ENCODE peak calls at places on chromosomes 13 and 19, in five cellular contexts. Z, X, M, N and Q are unnamed samples.

GRCh38 chr19:37506387-37507166 is at the start of gene ZNF793:
- DNase-seq in Z (no peak), X (no peak), M (peak; percentile 92), N (peak; percentile 54), Q (peak; percentile 61)

GRCh38 chr13:42732073-42732472 is 49.3 kb upstream of the FAM216B start:
- DNase-seq in Z (no peak), X (no peak), M (no peak), N (no peak), Q (no peak)

GRCh38 chr19:29393915-29394460 is 131.8 kb upstream of the VSTM2B start:
- DNase-seq in Z (no peak), X (peak; percentile 1), M (no peak), N (no peak), Q (no peak)

GRCh38 chr13:90997951-90998350 is 349.5 kb upstream of the MIR17HG start:
- DNase-seq in Z (no peak), X (no peak), M (no peak), N (no peak), Q (no peak)

GRCh38 chr19:42092350-42092749 is 16.4 kb downstream of the ZNF574 start:
- DNase-seq in Z (no peak), X (peak; percentile 60), M (peak; percentile 79), N (no peak), Q (no peak)

GRCh38 chr13:112204881-112205327 is 138.0 kb downstream of the SOX1 start:
- DNase-seq in Z (no peak), X (no peak), M (no peak), N (no peak), Q (no peak)

GRCh38 chr13:42328672-42329071 is 56.7 kb downstream of the AKAP11 start:
- DNase-seq in Z (no peak), X (no peak), M (no peak), N (no peak), Q (no peak)

GRCh38 chr19:19211499-19212432 is at the start of gene NCAN:
- DNase-seq in Z (peak; percentile 58), X (no peak), M (peak; percentile 37), N (no peak), Q (no peak)

GRCh38 chr13:33284016-33284415 is 1.5 kb downstream of the STARD13 start:
- DNase-seq in Z (no peak), X (no peak), M (peak; percentile 26), N (peak; percentile 65), Q (no peak)

GRCh38 chr13:100394005-100394695 is 194.4 kb downstream of the GGACT start:
- DNase-seq in Z (no peak), X (no peak), M (peak; percentile 58), N (peak; percentile 92), Q (no peak)

GRCh38 chr19:39408392-39409206 is 2.0 kb downstream of the ZFP36 start:
- DNase-seq in Z (no peak), X (peak; percentile 58), M (peak; percentile 87), N (peak; percentile 52), Q (no peak)

GRCh38 chr13:44507639-44508038 is 68.5 kb downstream of the TSC22D1 start:
- DNase-seq in Z (no peak), X (no peak), M (no peak), N (no peak), Q (no peak)

GRCh38 chr13:66210677-66211076 is 1019.5 kb downstream of the PCDH9 start:
- DNase-seq in Z (no peak), X (peak; percentile 76), M (peak; percentile 27), N (peak; percentile 91), Q (no peak)

GRCh38 chr19:44260343-44260681 is 626 bp downstream of the ZNF233 start:
- DNase-seq in Z (no peak), X (no peak), M (peak; percentile 10), N (no peak), Q (no peak)

GRCh38 chr13:34748078-34748477 is 194.0 kb upstream of the NBEA start:
- DNase-seq in Z (no peak), X (no peak), M (no peak), N (no peak), Q (no peak)

GRCh38 chr19:33687761-33688656 is 66.3 kb downstream of the CHST8 start:
- DNase-seq in Z (no peak), X (no peak), M (peak; percentile 71), N (no peak), Q (no peak)

GRCh38 chr19:12838893-12839656 is 760 bp downstream of the MAST1 start:
- DNase-seq in Z (no peak), X (peak; percentile 47), M (no peak), N (no peak), Q (no peak)

GRCh38 chr13:76886292-76887061 is at the start of gene KCTD12:
- DNase-seq in Z (peak; percentile 58), X (peak; percentile 67), M (peak; percentile 90), N (peak; percentile 73), Q (no peak)

GRCh38 chr19:1250374-1251232 is 2.2 kb downstream of the MIDN start:
- DNase-seq in Z (no peak), X (no peak), M (peak; percentile 88), N (peak; percentile 60), Q (no peak)

GRCh38 chr19:16385296-16385695 is 60.7 kb downstream of the KLF2 start:
- DNase-seq in Z (no peak), X (no peak), M (no peak), N (no peak), Q (no peak)

GRCh38 chr13:110923777-110924638 is 9.1 kb upstream of the ANKRD10 start:
- DNase-seq in Z (no peak), X (no peak), M (no peak), N (no peak), Q (no peak)

GRCh38 chr13:24052547-24052981 is 108.0 kb upstream of the SPATA13 start:
- DNase-seq in Z (peak; percentile 27), X (no peak), M (peak; percentile 86), N (peak; percentile 30), Q (no peak)

GRCh38 chr13:39632994-39633393 is 22.5 kb upstream of the COG6 start:
- DNase-seq in Z (no peak), X (no peak), M (no peak), N (no peak), Q (no peak)

GRCh38 chr13:39637890-39638289 is 17.6 kb upstream of the COG6 start:
- DNase-seq in Z (no peak), X (no peak), M (no peak), N (no peak), Q (no peak)

GRCh38 chr13:39635564-39635963 is 19.9 kb upstream of the COG6 start:
- DNase-seq in Z (no peak), X (no peak), M (no peak), N (no peak), Q (no peak)

GRCh38 chr13:39631307-39631706 is 24.2 kb upstream of the COG6 start:
- DNase-seq in Z (no peak), X (no peak), M (no peak), N (no peak), Q (no peak)

GRCh38 chr13:39634956-39635355 is 20.5 kb upstream of the COG6 start:
- DNase-seq in Z (no peak), X (no peak), M (no peak), N (no peak), Q (no peak)
- H2AFZ ChIP-seq in Z (no peak overlapping the region), X (no peak overlapping the region), M (no peak overlapping the region), N (no peak overlapping the region), Q (no peak overlapping the region)

DNA sequence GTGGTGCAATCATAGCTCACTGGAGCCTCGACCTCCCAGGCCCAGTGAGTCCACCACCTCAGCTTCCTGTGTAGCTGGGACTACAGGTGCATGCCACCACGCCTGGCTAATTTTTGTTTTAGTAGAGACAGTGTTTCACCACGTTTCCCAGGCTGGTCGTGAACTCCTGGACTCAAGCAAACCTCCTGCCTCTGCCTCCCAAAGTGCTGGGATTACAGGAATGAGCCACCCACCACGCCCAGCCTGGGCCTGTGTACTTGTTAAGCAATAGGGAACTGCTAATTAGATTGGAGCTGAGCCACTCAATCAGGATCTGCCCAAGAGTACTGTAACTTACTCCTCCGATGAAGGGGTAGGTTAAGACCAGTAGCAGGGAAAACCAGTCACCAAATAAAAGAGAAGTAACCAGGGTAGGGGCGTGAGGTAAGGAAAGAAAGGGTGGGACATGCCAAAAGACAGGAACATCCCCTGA is 2.4 kb downstream of the DDX39A start:
- DNase-seq in Z (no peak), X (no peak), M (no peak), N (no peak), Q (no peak)
- H4K20me1 ChIP-seq in Z (peaks cover 51% of the 10 kb centered on the region), X (peaks cover 60% of the 10 kb centered on the region), M (peaks cover 43% of the 10 kb centered on the region), N (peaks cover 59% of the 10 kb centered on the region), Q (peaks cover 41% of the 10 kb centered on the region)

GRCh38 chr19:14682084-14682483 is 7.4 kb upstream of the ADGRE3 start:
- DNase-seq in Z (no peak), X (no peak), M (no peak), N (no peak), Q (no peak)
- H3K4me3 ChIP-seq in Z (no peak overlapping the region), X (no peak overlapping the region), M (no peak overlapping the region), N (no peak overlapping the region), Q (no peak overlapping the region)

DNA sequence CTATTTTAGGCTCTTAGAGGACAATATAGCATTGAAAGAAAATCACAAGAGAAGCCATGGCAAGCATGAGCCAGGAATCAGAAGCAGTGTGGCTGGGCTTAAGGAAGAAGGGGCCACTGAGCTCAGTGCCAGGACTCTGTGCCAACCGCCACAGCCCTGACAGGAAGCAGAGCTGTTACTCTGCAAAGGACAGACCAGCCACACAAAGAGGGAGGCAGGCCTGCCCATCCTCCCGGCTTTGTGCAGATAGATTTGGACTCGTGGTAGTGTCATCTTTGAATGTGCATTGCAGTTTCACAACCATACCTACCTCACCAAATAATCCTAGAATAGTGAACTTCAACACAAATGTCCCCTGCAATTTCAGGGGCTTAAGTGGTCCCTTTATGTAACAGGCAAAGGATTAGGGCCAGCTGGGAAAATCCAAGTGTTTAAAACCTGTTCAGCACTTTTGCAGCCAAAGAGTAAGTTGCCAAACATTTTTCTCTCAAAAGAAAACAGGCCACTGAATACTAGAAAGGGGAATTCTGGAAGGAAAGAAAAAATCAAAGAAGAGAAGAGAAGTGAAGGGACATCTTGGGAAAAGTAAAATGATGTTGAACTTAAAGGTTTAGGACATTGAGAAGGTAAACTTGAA is 55.1 kb upstream of the CLDN10 start:
- DNase-seq in Z (no peak), X (no peak), M (no peak), N (no peak), Q (no peak)
- H2AFZ ChIP-seq in Z (no peak overlapping the region), X (no peak overlapping the region), M (no peak overlapping the region), N (peak overlapping the region; percentile 41), Q (no peak overlapping the region)

GRCh38 chr19:45790942-45791341 is 1.7 kb downstream of the DMWD start:
- DNase-seq in Z (no peak), X (no peak), M (peak; percentile 46), N (no peak), Q (no peak)
- H4K20me1 ChIP-seq in Z (peaks cover 3% of the 10 kb centered on the region), X (no peaks in the 10 kb centered on the region), M (peaks cover 18% of the 10 kb centered on the region), N (peaks cover 4% of the 10 kb centered on the region), Q (no peaks in the 10 kb centered on the region)

DNA sequence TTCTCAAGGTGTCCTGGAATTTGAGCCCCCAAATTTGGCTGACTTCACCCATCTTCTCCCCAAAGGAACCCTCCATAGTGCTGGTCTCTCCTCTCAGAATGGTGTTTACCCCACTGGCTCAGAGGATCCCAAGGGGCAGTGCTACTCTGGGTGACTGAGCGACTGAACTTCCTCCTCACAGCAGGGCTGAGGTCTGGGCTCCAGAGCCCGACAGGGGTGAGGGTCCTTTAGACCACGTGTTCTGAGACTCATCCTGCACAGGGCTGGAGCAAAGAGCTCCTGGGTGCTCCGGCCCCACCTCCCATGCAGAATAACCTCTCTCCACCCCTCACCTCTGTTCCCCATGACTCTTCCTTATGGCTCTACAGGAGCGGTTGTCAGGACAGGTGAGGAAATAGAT is 23.2 kb upstream of the CD33 start:
- DNase-seq in Z (no peak), X (no peak), M (no peak), N (no peak), Q (no peak)
- H3K4me3 ChIP-seq in Z (no peak overlapping the region), X (no peak overlapping the region), M (no peak overlapping the region), N (no peak overlapping the region), Q (no peak overlapping the region)